ENCODE peak calls at places on chromosomes 12 and 14, in seven cellular contexts. L is kidney glomerular epithelial cell, A is Daoy, S is mammary epithelial cell, F is AG08396, X is mucosa of descending colon, K is ovary. Y is an unnamed sample.
A peak's percentile ranks its signal among the peaks of the same experiment; 100 is the strongest.

GRCh38 chr14:55752580-55753365 is 172.8 kb downstream of the KTN1 start:
- DNase-seq in S (peak; percentile 11), K (no peak), A (peak; percentile 57), X (no peak), L (peak; percentile 67), F (peak; percentile 22), Y (peak; percentile 100)

GRCh38 chr14:106807493-106807892 is 1281.1 kb downstream of the TMEM121 start:
- DNase-seq in X (no peak), L (no peak), S (no peak), K (no peak), A (no peak), F (no peak), Y (no peak)

GRCh38 chr12:24750263-24750662 is 198.6 kb downstream of the BCAT1 start:
- DNase-seq in S (no peak), L (no peak), A (no peak), K (no peak), X (no peak), F (no peak), Y (no peak)

GRCh38 chr12:46358791-46359666 is 13.5 kb downstream of the SLC38A2 start:
- DNase-seq in S (no peak), A (no peak), X (no peak), K (no peak), F (no peak), L (no peak), Y (no peak)

GRCh38 chr12:124862768-124863408 is 776 bp downstream of the SCARB1 start:
- DNase-seq in S (peak; percentile 37), K (peak; percentile 37), X (no peak), A (peak; percentile 31), F (peak; percentile 34), L (no peak), Y (peak; percentile 47)

GRCh38 chr14:66405158-66405557 is 81.0 kb upstream of the CCDC196 start:
- DNase-seq in A (peak; percentile 51), S (peak; percentile 21), K (no peak), X (no peak), F (no peak), L (peak; percentile 65), Y (peak; percentile 12)

GRCh38 chr12:13254311-13254710 is 57.8 kb downstream of the EMP1 start:
- DNase-seq in A (no peak), L (peak; percentile 18), F (no peak), S (no peak), K (no peak), X (no peak), Y (no peak)

GRCh38 chr12:53068811-53069585 is 10.2 kb downstream of the SPRYD3 start:
- DNase-seq in F (no peak), A (no peak), X (no peak), S (peak; percentile 50), K (peak; percentile 32), L (no peak), Y (no peak)

GRCh38 chr12:14656846-14657245 is 39.6 kb downstream of the GUCY2C start:
- DNase-seq in S (no peak), L (no peak), A (no peak), F (no peak), K (no peak), X (no peak), Y (no peak)

GRCh38 chr14:50383618-50384225 is 13.0 kb downstream of the CDKL1 start:
- DNase-seq in X (no peak), S (no peak), L (no peak), A (no peak), F (no peak), K (no peak), Y (no peak)

GRCh38 chr12:7512528-7512927 is 9.0 kb upstream of the CD163 start:
- DNase-seq in L (no peak), S (peak; percentile 64), K (no peak), F (peak; percentile 75), X (no peak), A (peak; percentile 67), Y (peak; percentile 19)

GRCh38 chr12:54068423-54069070 is 14.9 kb downstream of the HOXC4 start:
- DNase-seq in F (no peak), L (no peak), X (no peak), S (peak; percentile 70), A (no peak), K (no peak), Y (peak; percentile 89)

GRCh38 chr14:67240168-67240932 is 885 bp upstream of the PALS1 start:
- DNase-seq in X (peak; percentile 84), S (peak; percentile 53), L (peak; percentile 49), K (peak; percentile 30), A (peak; percentile 72), F (peak; percentile 39), Y (peak; percentile 67)

GRCh38 chr12:128823216-128823915 is 392 bp downstream of the SLC15A4 start:
- DNase-seq in A (no peak), L (no peak), K (no peak), F (no peak), X (peak; percentile 80), S (peak; percentile 48), Y (peak; percentile 45)

GRCh38 chr14:99229654-99230215 is 42.3 kb downstream of the BCL11B start:
- DNase-seq in K (no peak), S (no peak), A (peak; percentile 79), L (no peak), F (no peak), X (no peak), Y (no peak)